ENCODE peak calls at places on chromosome 10, in five cellular contexts. One of them, this sample, is unnamed.

GRCh38 chr10:92757066-92757716 is 67.4 kb downstream of the HHEX start:
- DNase-seq in CD8-positive, alpha-beta T cell: no peak
- DNase-seq in stomach: peak; percentile 70
- DNase-seq in ovary: peak; percentile 46
- DNase-seq in cardiac muscle cell: peak; percentile 78
- DNase-seq in this sample: peak; percentile 69

GRCh38 chr10:12742776-12743175 is 258.7 kb downstream of the CCDC3 start:
- DNase-seq in CD8-positive, alpha-beta T cell: no peak
- DNase-seq in stomach: no peak
- DNase-seq in ovary: no peak
- DNase-seq in cardiac muscle cell: no peak
- DNase-seq in this sample: no peak

GRCh38 chr10:113386005-113386404 is 166.8 kb upstream of the HABP2 start:
- DNase-seq in CD8-positive, alpha-beta T cell: no peak
- DNase-seq in stomach: no peak
- DNase-seq in ovary: no peak
- DNase-seq in cardiac muscle cell: no peak
- DNase-seq in this sample: peak; percentile 73

GRCh38 chr10:5670662-5671375 is 4.4 kb upstream of the ASB13 start:
- DNase-seq in CD8-positive, alpha-beta T cell: no peak
- DNase-seq in stomach: no peak
- DNase-seq in ovary: no peak
- DNase-seq in cardiac muscle cell: no peak
- DNase-seq in this sample: no peak

GRCh38 chr10:43252166-43252784 is 14.6 kb downstream of the RASGEF1A start:
- DNase-seq in CD8-positive, alpha-beta T cell: peak; percentile 9
- DNase-seq in stomach: no peak
- DNase-seq in ovary: peak; percentile 2
- DNase-seq in cardiac muscle cell: no peak
- DNase-seq in this sample: peak; percentile 79

GRCh38 chr10:5894873-5895272 is 4.8 kb downstream of the FBH1 start:
- DNase-seq in CD8-positive, alpha-beta T cell: no peak
- DNase-seq in stomach: no peak
- DNase-seq in ovary: no peak
- DNase-seq in cardiac muscle cell: peak; percentile 73
- DNase-seq in this sample: no peak

GRCh38 chr10:78634835-78635234 is 433.9 kb upstream of the ZMIZ1 start:
- DNase-seq in CD8-positive, alpha-beta T cell: no peak
- DNase-seq in stomach: no peak
- DNase-seq in ovary: no peak
- DNase-seq in cardiac muscle cell: no peak
- DNase-seq in this sample: no peak

GRCh38 chr10:99945286-99945685 is 64.5 kb downstream of the DNMBP start:
- DNase-seq in CD8-positive, alpha-beta T cell: no peak
- DNase-seq in stomach: peak; percentile 55
- DNase-seq in ovary: peak; percentile 57
- DNase-seq in cardiac muscle cell: peak; percentile 3
- DNase-seq in this sample: peak; percentile 92

GRCh38 chr10:18906636-18907035 is 142.0 kb upstream of the MALRD1 start:
- DNase-seq in CD8-positive, alpha-beta T cell: no peak
- DNase-seq in stomach: no peak
- DNase-seq in ovary: no peak
- DNase-seq in cardiac muscle cell: no peak
- DNase-seq in this sample: no peak

GRCh38 chr10:4310153-4310552 is 515.9 kb upstream of the AKR1E2 start:
- DNase-seq in CD8-positive, alpha-beta T cell: no peak
- DNase-seq in stomach: no peak
- DNase-seq in ovary: no peak
- DNase-seq in cardiac muscle cell: peak; percentile 72
- DNase-seq in this sample: no peak

GRCh38 chr10:133162178-133162909 is 2.3 kb downstream of the KNDC1 start:
- DNase-seq in CD8-positive, alpha-beta T cell: no peak
- DNase-seq in stomach: no peak
- DNase-seq in ovary: peak; percentile 24
- DNase-seq in cardiac muscle cell: no peak
- DNase-seq in this sample: peak; percentile 92

GRCh38 chr10:59993931-59994330 is 87.6 kb upstream of the CCDC6 start:
- DNase-seq in CD8-positive, alpha-beta T cell: no peak
- DNase-seq in stomach: no peak
- DNase-seq in ovary: no peak
- DNase-seq in cardiac muscle cell: no peak
- DNase-seq in this sample: no peak

GRCh38 chr10:112230325-112230988 is 46.9 kb upstream of the GPAM start:
- DNase-seq in CD8-positive, alpha-beta T cell: no peak
- DNase-seq in stomach: no peak
- DNase-seq in ovary: no peak
- DNase-seq in cardiac muscle cell: no peak
- DNase-seq in this sample: no peak

GRCh38 chr10:10818082-10818481 is 199.6 kb upstream of the CELF2 start:
- DNase-seq in CD8-positive, alpha-beta T cell: no peak
- DNase-seq in stomach: no peak
- DNase-seq in ovary: no peak
- DNase-seq in cardiac muscle cell: no peak
- DNase-seq in this sample: peak; percentile 80

GRCh38 chr10:3319811-3320226 is 147.2 kb upstream of the PITRM1 start:
- DNase-seq in CD8-positive, alpha-beta T cell: no peak
- DNase-seq in stomach: no peak
- DNase-seq in ovary: no peak
- DNase-seq in cardiac muscle cell: no peak
- DNase-seq in this sample: no peak

GRCh38 chr10:131576341-131577177 is 265.0 kb upstream of the TCERG1L start:
- DNase-seq in CD8-positive, alpha-beta T cell: peak; percentile 5
- DNase-seq in stomach: peak; percentile 24
- DNase-seq in ovary: no peak
- DNase-seq in cardiac muscle cell: no peak
- DNase-seq in this sample: peak; percentile 42

GRCh38 chr10:85400981-85401695 is 965.5 kb downstream of the GRID1 start:
- DNase-seq in CD8-positive, alpha-beta T cell: no peak
- DNase-seq in stomach: no peak
- DNase-seq in ovary: no peak
- DNase-seq in cardiac muscle cell: no peak
- DNase-seq in this sample: no peak

GRCh38 chr10:112389147-112389822 is 15.4 kb downstream of the ACSL5 start:
- DNase-seq in CD8-positive, alpha-beta T cell: peak; percentile 42
- DNase-seq in stomach: peak; percentile 41
- DNase-seq in ovary: no peak
- DNase-seq in cardiac muscle cell: peak; percentile 15
- DNase-seq in this sample: peak; percentile 68

GRCh38 chr10:818526-819220 is 112.8 kb downstream of the LARP4B start:
- DNase-seq in CD8-positive, alpha-beta T cell: no peak
- DNase-seq in stomach: no peak
- DNase-seq in ovary: no peak
- DNase-seq in cardiac muscle cell: no peak
- DNase-seq in this sample: no peak

GRCh38 chr10:80104066-80104926 is 25.8 kb downstream of the TMEM254 start:
- DNase-seq in CD8-positive, alpha-beta T cell: no peak
- DNase-seq in stomach: no peak
- DNase-seq in ovary: no peak
- DNase-seq in cardiac muscle cell: no peak
- DNase-seq in this sample: peak; percentile 72

GRCh38 chr10:114829160-114829909 is 7.8 kb downstream of the FHIP2A start:
- DNase-seq in CD8-positive, alpha-beta T cell: no peak
- DNase-seq in stomach: no peak
- DNase-seq in ovary: no peak
- DNase-seq in cardiac muscle cell: no peak
- DNase-seq in this sample: no peak

GRCh38 chr10:3755440-3756359 is 29.3 kb downstream of the KLF6 start:
- DNase-seq in CD8-positive, alpha-beta T cell: no peak
- DNase-seq in stomach: no peak
- DNase-seq in ovary: no peak
- DNase-seq in cardiac muscle cell: peak; percentile 82
- DNase-seq in this sample: peak; percentile 68

GRCh38 chr10:132204781-132205473 is 18.2 kb downstream of the DPYSL4 start:
- DNase-seq in CD8-positive, alpha-beta T cell: no peak
- DNase-seq in stomach: no peak
- DNase-seq in ovary: peak; percentile 6
- DNase-seq in cardiac muscle cell: no peak
- DNase-seq in this sample: peak; percentile 68

GRCh38 chr10:46318808-46319207 is 32.0 kb downstream of the ANTXRL start:
- DNase-seq in CD8-positive, alpha-beta T cell: no peak
- DNase-seq in stomach: no peak
- DNase-seq in ovary: no peak
- DNase-seq in cardiac muscle cell: peak; percentile 57
- DNase-seq in this sample: no peak

GRCh38 chr10:96991313-96991841 is 159.3 kb downstream of the LCOR start:
- DNase-seq in CD8-positive, alpha-beta T cell: no peak
- DNase-seq in stomach: no peak
- DNase-seq in ovary: no peak
- DNase-seq in cardiac muscle cell: peak; percentile 48
- DNase-seq in this sample: peak; percentile 90

GRCh38 chr10:122500726-122501125 is 39.4 kb downstream of the HTRA1 start:
- DNase-seq in CD8-positive, alpha-beta T cell: no peak
- DNase-seq in stomach: no peak
- DNase-seq in ovary: no peak
- DNase-seq in cardiac muscle cell: no peak
- DNase-seq in this sample: no peak

GRCh38 chr10:43287056-43288007 is 20.5 kb upstream of the RASGEF1A start:
- DNase-seq in CD8-positive, alpha-beta T cell: peak; percentile 74
- DNase-seq in stomach: peak; percentile 69
- DNase-seq in ovary: no peak
- DNase-seq in cardiac muscle cell: no peak
- DNase-seq in this sample: peak; percentile 42

GRCh38 chr10:3803884-3804741 is 19.1 kb upstream of the KLF6 start:
- DNase-seq in CD8-positive, alpha-beta T cell: peak; percentile 64
- DNase-seq in stomach: no peak
- DNase-seq in ovary: no peak
- DNase-seq in cardiac muscle cell: no peak
- DNase-seq in this sample: no peak

GRCh38 chr10:35412336-35412735 is 76.0 kb downstream of the CCNY start:
- DNase-seq in CD8-positive, alpha-beta T cell: no peak
- DNase-seq in stomach: no peak
- DNase-seq in ovary: no peak
- DNase-seq in cardiac muscle cell: no peak
- DNase-seq in this sample: no peak

GRCh38 chr10:34523017-34523767 is 291.9 kb downstream of the PARD3 start:
- DNase-seq in CD8-positive, alpha-beta T cell: no peak
- DNase-seq in stomach: no peak
- DNase-seq in ovary: no peak
- DNase-seq in cardiac muscle cell: no peak
- DNase-seq in this sample: no peak

GRCh38 chr10:28685717-28686116 is 8.4 kb downstream of the BAMBI start:
- DNase-seq in CD8-positive, alpha-beta T cell: no peak
- DNase-seq in stomach: no peak
- DNase-seq in ovary: no peak
- DNase-seq in cardiac muscle cell: no peak
- DNase-seq in this sample: no peak

GRCh38 chr10:24513155-24513554 is 210.5 kb downstream of the ARHGAP21 start:
- DNase-seq in CD8-positive, alpha-beta T cell: no peak
- DNase-seq in stomach: no peak
- DNase-seq in ovary: no peak
- DNase-seq in cardiac muscle cell: no peak
- DNase-seq in this sample: no peak

GRCh38 chr10:17005621-17006566 is 123.7 kb downstream of the CUBN start:
- DNase-seq in CD8-positive, alpha-beta T cell: no peak
- DNase-seq in stomach: no peak
- DNase-seq in ovary: no peak
- DNase-seq in cardiac muscle cell: no peak
- DNase-seq in this sample: no peak
- H3K27ac ChIP-seq in CD8-positive, alpha-beta T cell: peak overlapping the region; percentile 12
- H3K27ac ChIP-seq in stomach: peak overlapping the region; percentile 58
- H3K27ac ChIP-seq in ovary: peak overlapping the region; percentile 78
- H3K27ac ChIP-seq in cardiac muscle cell: no peak overlapping the region
- H3K27ac ChIP-seq in this sample: no peak overlapping the region

GRCh38 chr10:48703776-48704555 is 19.3 kb downstream of the WDFY4 start:
- DNase-seq in CD8-positive, alpha-beta T cell: no peak
- DNase-seq in stomach: no peak
- DNase-seq in ovary: no peak
- DNase-seq in cardiac muscle cell: no peak
- DNase-seq in this sample: no peak

GRCh38 chr10:48708144-48708543 is 23.5 kb downstream of the WDFY4 start:
- DNase-seq in CD8-positive, alpha-beta T cell: no peak
- DNase-seq in stomach: no peak
- DNase-seq in ovary: no peak
- DNase-seq in cardiac muscle cell: peak; percentile 81
- DNase-seq in this sample: no peak

GRCh38 chr10:48701941-48702340 is 17.3 kb downstream of the WDFY4 start:
- DNase-seq in CD8-positive, alpha-beta T cell: no peak
- DNase-seq in stomach: no peak
- DNase-seq in ovary: no peak
- DNase-seq in cardiac muscle cell: no peak
- DNase-seq in this sample: no peak

GRCh38 chr10:48701139-48701901 is 16.6 kb downstream of the WDFY4 start:
- DNase-seq in CD8-positive, alpha-beta T cell: no peak
- DNase-seq in stomach: no peak
- DNase-seq in ovary: no peak
- DNase-seq in cardiac muscle cell: no peak
- DNase-seq in this sample: no peak

GRCh38 chr10:48705407-48705938 is 20.8 kb downstream of the WDFY4 start:
- DNase-seq in CD8-positive, alpha-beta T cell: no peak
- DNase-seq in stomach: no peak
- DNase-seq in ovary: no peak
- DNase-seq in cardiac muscle cell: no peak
- DNase-seq in this sample: no peak
- H3K4me1 ChIP-seq in CD8-positive, alpha-beta T cell: no peaks in the 10 kb centered on the region
- H3K4me1 ChIP-seq in stomach: no peaks in the 10 kb centered on the region
- H3K4me1 ChIP-seq in ovary: no peaks in the 10 kb centered on the region
- H3K4me1 ChIP-seq in cardiac muscle cell: peaks cover 9% of the 10 kb centered on the region
- H3K4me1 ChIP-seq in this sample: no peaks in the 10 kb centered on the region

GRCh38 chr10:61592581-61592980 is 70.1 kb upstream of the CABCOCO1 start:
- DNase-seq in CD8-positive, alpha-beta T cell: no peak
- DNase-seq in stomach: peak; percentile 25
- DNase-seq in ovary: no peak
- DNase-seq in cardiac muscle cell: peak; percentile 11
- DNase-seq in this sample: no peak

GRCh38 chr10:61588770-61589211 is 73.9 kb upstream of the CABCOCO1 start:
- DNase-seq in CD8-positive, alpha-beta T cell: no peak
- DNase-seq in stomach: no peak
- DNase-seq in ovary: no peak
- DNase-seq in cardiac muscle cell: no peak
- DNase-seq in this sample: no peak

GRCh38 chr10:61589547-61590243 is 73.0 kb upstream of the CABCOCO1 start:
- DNase-seq in CD8-positive, alpha-beta T cell: no peak
- DNase-seq in stomach: no peak
- DNase-seq in ovary: no peak
- DNase-seq in cardiac muscle cell: no peak
- DNase-seq in this sample: no peak

DNA sequence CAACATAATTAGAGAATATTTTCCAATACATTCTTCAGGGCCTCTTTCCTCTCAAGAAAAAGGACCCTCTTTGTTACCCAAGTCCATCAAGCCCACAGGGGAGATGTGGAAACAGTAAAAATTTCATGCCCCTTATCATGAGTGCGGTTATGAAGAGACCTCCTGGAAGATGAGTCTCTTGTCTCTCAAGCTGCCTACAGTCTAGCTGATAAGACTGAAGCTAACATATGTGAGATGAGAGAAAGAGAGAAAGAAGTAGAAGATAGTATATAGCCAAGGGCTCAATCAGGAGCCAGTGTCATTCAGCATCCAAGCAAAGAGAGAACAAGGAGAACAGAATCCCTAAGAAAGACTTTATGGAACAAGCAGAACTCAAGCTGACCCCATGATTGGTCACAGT is 75.9 kb upstream of the CABCOCO1 start:
- DNase-seq in CD8-positive, alpha-beta T cell: no peak
- DNase-seq in stomach: no peak
- DNase-seq in ovary: no peak
- DNase-seq in cardiac muscle cell: no peak
- DNase-seq in this sample: no peak
- TF ChIP-seq CTCF in CD8-positive, alpha-beta T cell: no peak
- TF ChIP-seq CTCF in stomach: no peak
- TF ChIP-seq CTCF in ovary: no peak
- TF ChIP-seq CTCF in cardiac muscle cell: no peak
- TF ChIP-seq CTCF in this sample: no peak

GRCh38 chr10:101956105-101956504 is 99.9 kb downstream of the ARMH3 start:
- DNase-seq in CD8-positive, alpha-beta T cell: no peak
- DNase-seq in stomach: no peak
- DNase-seq in ovary: no peak
- DNase-seq in cardiac muscle cell: no peak
- DNase-seq in this sample: no peak
- H3K27ac ChIP-seq in CD8-positive, alpha-beta T cell: no peak overlapping the region
- H3K27ac ChIP-seq in stomach: no peak overlapping the region
- H3K27ac ChIP-seq in ovary: no peak overlapping the region
- H3K27ac ChIP-seq in cardiac muscle cell: no peak overlapping the region
- H3K27ac ChIP-seq in this sample: no peak overlapping the region